ENCODE peak calls at places on chromosomes 7 and 10, in four cellular contexts. One of them, this sample, is unnamed. For H3K4me1, the result is how much of the 10 kb centered on the place peaks cover.

GRCh38 chr7:29282819-29283414 is 88.3 kb downstream of the CHN2 start:
- DNase-seq in adrenal gland: no peak
- DNase-seq in uterus: no peak
- DNase-seq in psoas muscle: no peak
- DNase-seq in this sample: no peak

GRCh38 chr7:20172736-20173334 is 44.3 kb downstream of the MACC1 start:
- DNase-seq in adrenal gland: peak
- DNase-seq in uterus: peak
- DNase-seq in psoas muscle: peak
- DNase-seq in this sample: no peak

GRCh38 chr7:7434379-7434778 is 101.3 kb downstream of the COL28A1 start:
- DNase-seq in adrenal gland: no peak
- DNase-seq in uterus: no peak
- DNase-seq in psoas muscle: no peak
- DNase-seq in this sample: no peak

GRCh38 chr10:79268100-79268670 is 79.1 kb upstream of the PPIF start:
- DNase-seq in adrenal gland: no peak
- DNase-seq in uterus: no peak
- DNase-seq in psoas muscle: no peak
- DNase-seq in this sample: no peak

GRCh38 chr10:16644146-16644545 is 122.5 kb upstream of the C1QL3 start:
- DNase-seq in adrenal gland: no peak
- DNase-seq in uterus: no peak
- DNase-seq in psoas muscle: no peak
- DNase-seq in this sample: no peak

GRCh38 chr7:50307368-50308012 is 3.0 kb downstream of the IKZF1 start:
- DNase-seq in adrenal gland: no peak
- DNase-seq in uterus: no peak
- DNase-seq in psoas muscle: no peak
- DNase-seq in this sample: no peak

GRCh38 chr10:97676770-97677581 is 10.1 kb downstream of the AVPI1 start:
- DNase-seq in adrenal gland: no peak
- DNase-seq in uterus: peak
- DNase-seq in psoas muscle: no peak
- DNase-seq in this sample: no peak

GRCh38 chr10:8738987-8739386 is 684.5 kb downstream of the GATA3 start:
- DNase-seq in adrenal gland: no peak
- DNase-seq in uterus: no peak
- DNase-seq in psoas muscle: no peak
- DNase-seq in this sample: no peak

GRCh38 chr7:105654994-105655900 is 74.0 kb upstream of the EFCAB10 start:
- DNase-seq in adrenal gland: no peak
- DNase-seq in uterus: peak
- DNase-seq in psoas muscle: no peak
- DNase-seq in this sample: no peak

GRCh38 chr7:94325121-94325475 is 69.6 kb upstream of the COL1A2 start:
- DNase-seq in adrenal gland: no peak
- DNase-seq in uterus: no peak
- DNase-seq in psoas muscle: no peak
- DNase-seq in this sample: no peak

GRCh38 chr7:140676303-140676702 is 3.6 kb downstream of the ADCK2 start:
- DNase-seq in adrenal gland: no peak
- DNase-seq in uterus: no peak
- DNase-seq in psoas muscle: no peak
- DNase-seq in this sample: no peak

GRCh38 chr7:132417037-132417906 is 159.0 kb downstream of the PLXNA4 start:
- DNase-seq in adrenal gland: no peak
- DNase-seq in uterus: no peak
- DNase-seq in psoas muscle: no peak
- DNase-seq in this sample: no peak
- H3K4me3 ChIP-seq in adrenal gland: no peak
- H3K4me3 ChIP-seq in uterus: no peak
- H3K4me3 ChIP-seq in psoas muscle: no peak
- H3K4me3 ChIP-seq in this sample: no peak

DNA sequence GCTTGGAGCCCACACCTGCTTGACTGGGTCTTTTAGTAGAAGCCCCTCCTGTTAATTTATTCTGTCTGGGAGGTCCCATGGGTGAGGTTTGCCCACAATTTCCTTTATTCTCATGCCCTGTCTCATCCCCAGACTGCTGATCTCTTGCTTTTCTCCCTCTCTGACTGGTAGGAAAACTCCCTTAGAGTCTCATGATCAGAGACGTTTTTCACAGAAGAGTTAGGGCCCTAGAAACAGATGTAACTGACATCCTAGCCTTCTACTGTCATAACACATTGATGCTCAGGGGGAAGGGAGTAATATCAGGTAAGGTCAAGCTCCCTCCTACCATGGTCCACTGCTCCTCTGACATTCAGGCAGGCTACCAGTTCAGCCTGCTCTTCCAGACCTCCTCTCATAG is 43.7 kb upstream of the WASL start:
- DNase-seq in adrenal gland: no peak
- DNase-seq in uterus: no peak
- DNase-seq in psoas muscle: no peak
- DNase-seq in this sample: no peak
- TF ChIP-seq CTCF in adrenal gland: no peak
- TF ChIP-seq CTCF in uterus: no peak
- TF ChIP-seq CTCF in psoas muscle: no peak
- TF ChIP-seq CTCF in this sample: no peak

GRCh38 chr10:75505840-75506506 is 74.5 kb downstream of the LRMDA start:
- DNase-seq in adrenal gland: no peak
- DNase-seq in uterus: no peak
- DNase-seq in psoas muscle: no peak
- DNase-seq in this sample: no peak

GRCh38 chr10:75508239-75508813 is 76.9 kb downstream of the LRMDA start:
- DNase-seq in adrenal gland: no peak
- DNase-seq in uterus: peak
- DNase-seq in psoas muscle: no peak
- DNase-seq in this sample: no peak

GRCh38 chr10:75511011-75511410 is 79.6 kb downstream of the LRMDA start:
- DNase-seq in adrenal gland: no peak
- DNase-seq in uterus: no peak
- DNase-seq in psoas muscle: no peak
- DNase-seq in this sample: no peak

GRCh38 chr10:75507469-75507868 is 76.0 kb downstream of the LRMDA start:
- DNase-seq in adrenal gland: no peak
- DNase-seq in uterus: no peak
- DNase-seq in psoas muscle: no peak
- DNase-seq in this sample: no peak

GRCh38 chr10:75508814-75509306 is 77.4 kb downstream of the LRMDA start:
- DNase-seq in adrenal gland: no peak
- DNase-seq in uterus: peak
- DNase-seq in psoas muscle: no peak
- DNase-seq in this sample: no peak
- H3K4me1 ChIP-seq in adrenal gland: under half
- H3K4me1 ChIP-seq in uterus: under half
- H3K4me1 ChIP-seq in psoas muscle: under half
- H3K4me1 ChIP-seq in this sample: under half

GRCh38 chr10:24251547-24251946 is 42.6 kb downstream of the KIAA1217 start:
- DNase-seq in adrenal gland: no peak
- DNase-seq in uterus: no peak
- DNase-seq in psoas muscle: no peak
- DNase-seq in this sample: no peak
- H3K4me3 ChIP-seq in adrenal gland: no peak
- H3K4me3 ChIP-seq in uterus: no peak
- H3K4me3 ChIP-seq in psoas muscle: no peak
- H3K4me3 ChIP-seq in this sample: no peak

GRCh38 chr10:126908225-126908624 is 3.0 kb downstream of the DOCK1 start:
- DNase-seq in adrenal gland: no peak
- DNase-seq in uterus: no peak
- DNase-seq in psoas muscle: no peak
- DNase-seq in this sample: no peak

GRCh38 chr10:126906704-126907422 is 1.6 kb downstream of the DOCK1 start:
- DNase-seq in adrenal gland: no peak
- DNase-seq in uterus: no peak
- DNase-seq in psoas muscle: no peak
- DNase-seq in this sample: no peak

GRCh38 chr10:126908729-126909526 is 3.7 kb downstream of the DOCK1 start:
- DNase-seq in adrenal gland: no peak
- DNase-seq in uterus: no peak
- DNase-seq in psoas muscle: no peak
- DNase-seq in this sample: no peak

GRCh38 chr10:126905776-126906703 is 812 bp downstream of the DOCK1 start:
- DNase-seq in adrenal gland: no peak
- DNase-seq in uterus: no peak
- DNase-seq in psoas muscle: no peak
- DNase-seq in this sample: no peak

GRCh38 chr10:126907423-126907970 is 2.3 kb downstream of the DOCK1 start:
- DNase-seq in adrenal gland: no peak
- DNase-seq in uterus: no peak
- DNase-seq in psoas muscle: no peak
- DNase-seq in this sample: no peak
- TF ChIP-seq CTCF in adrenal gland: no peak
- TF ChIP-seq CTCF in uterus: no peak
- TF ChIP-seq CTCF in psoas muscle: no peak
- TF ChIP-seq CTCF in this sample: no peak

DNA sequence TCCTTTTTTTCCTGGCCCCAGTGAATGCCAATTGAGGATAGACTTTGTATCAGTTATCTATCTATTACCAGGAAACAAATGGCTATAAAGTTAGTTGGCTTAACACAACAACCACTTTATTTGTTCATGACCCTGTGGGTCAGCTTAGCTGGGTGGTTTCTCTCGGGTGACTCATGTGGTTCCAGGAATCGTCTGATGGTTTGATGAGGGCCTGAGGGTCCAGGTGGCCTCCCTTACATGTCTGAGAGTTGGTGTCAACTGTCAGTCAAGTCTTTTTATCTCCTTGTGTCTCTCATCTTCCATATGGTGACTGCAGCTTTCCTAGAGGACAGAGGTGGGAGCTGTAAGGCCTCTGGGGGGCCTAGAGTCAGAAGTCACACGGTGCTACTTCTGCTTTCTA is 15.3 kb upstream of the MAPK8 start:
- DNase-seq in adrenal gland: no peak
- DNase-seq in uterus: no peak
- DNase-seq in psoas muscle: no peak
- DNase-seq in this sample: no peak
- H3K4me1 ChIP-seq in adrenal gland: under half
- H3K4me1 ChIP-seq in uterus: under half
- H3K4me1 ChIP-seq in psoas muscle: under half
- H3K4me1 ChIP-seq in this sample: under half

DNA sequence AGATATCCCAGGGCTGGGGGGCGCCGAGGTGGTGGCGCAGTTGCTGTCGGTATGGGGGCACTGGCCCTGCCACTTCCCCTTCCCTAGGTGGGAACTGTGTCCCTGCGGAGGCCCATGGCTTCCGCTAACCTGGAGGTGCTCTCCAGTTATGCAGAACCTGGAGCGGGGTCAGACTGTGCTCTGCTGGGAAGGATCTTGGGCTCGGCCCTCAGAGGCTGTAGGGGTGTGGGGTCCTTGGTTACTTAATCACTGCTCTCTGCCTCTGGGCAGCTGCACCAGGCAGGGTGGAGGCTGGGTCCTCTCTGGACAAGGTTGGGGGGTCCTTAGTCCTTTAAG is 2.4 kb downstream of the BRI3 start:
- DNase-seq in adrenal gland: no peak
- DNase-seq in uterus: no peak
- DNase-seq in psoas muscle: no peak
- DNase-seq in this sample: no peak
- H3K4me3 ChIP-seq in adrenal gland: peak
- H3K4me3 ChIP-seq in uterus: peak
- H3K4me3 ChIP-seq in psoas muscle: peak
- H3K4me3 ChIP-seq in this sample: peak

GRCh38 chr7:150410680-150411346 is 31.7 kb downstream of the ZNF775 start:
- DNase-seq in adrenal gland: no peak
- DNase-seq in uterus: no peak
- DNase-seq in psoas muscle: no peak
- DNase-seq in this sample: no peak
- TF ChIP-seq CTCF in adrenal gland: no peak
- TF ChIP-seq CTCF in uterus: no peak
- TF ChIP-seq CTCF in psoas muscle: no peak
- TF ChIP-seq CTCF in this sample: no peak

This sample was measured in gastrocnemius medialis.